ENCODE peak calls at places on chromosome 9, in five cellular contexts. W is activated CD4-positive, alpha-beta T cell treated with anti-CD3 and anti-CD28 coated beads, Interleukin-2, amount 10 ng/mL, durations not matched to agents 7 days and 5 days; O is amniotic stem cell; U is ecto neural progenitor cell; P is skeletal muscle cell. T is an unnamed sample.

GRCh38 chr9:121737481-121737931 is 86.1 kb downstream of the DAB2IP start:
- DNase-seq in O (no peak), W (no peak), P (no peak), U (no peak), T (no peak)

GRCh38 chr9:109417585-109418544 is 80.2 kb downstream of the PTPN3 start:
- DNase-seq in P (no peak), W (no peak), O (no peak), U (no peak), T (no peak)

GRCh38 chr9:110605586-110605985 is 26.0 kb upstream of the SVEP1 start:
- DNase-seq in U (no peak), W (no peak), P (no peak), O (no peak), T (no peak)

GRCh38 chr9:124350485-124351263 is 64.6 kb downstream of the PSMB7 start:
- DNase-seq in U (no peak), O (no peak), P (no peak), W (no peak), T (no peak)

GRCh38 chr9:92963831-92964606 is 16.7 kb downstream of the FGD3 start:
- DNase-seq in O (no peak), P (no peak), W (peak; percentile 88), U (no peak), T (no peak)

GRCh38 chr9:88006511-88007290 is 32.4 kb upstream of the CDK20 start:
- DNase-seq in U (no peak), O (no peak), P (no peak), W (no peak), T (no peak)

GRCh38 chr9:7500521-7500920 is 299.1 kb downstream of the DMAC1 start:
- DNase-seq in W (no peak), O (no peak), U (no peak), P (no peak), T (no peak)

GRCh38 chr9:2729003-2729402 is 11.7 kb downstream of the KCNV2 start:
- DNase-seq in P (no peak), O (no peak), U (no peak), W (no peak), T (no peak)

GRCh38 chr9:113857875-113858274 is 18.2 kb upstream of the ZNF618 start:
- DNase-seq in P (no peak), W (no peak), O (no peak), U (no peak), T (no peak)

GRCh38 chr9:79600466-79600865 is 28.7 kb downstream of the TLE4 start:
- DNase-seq in U (no peak), W (no peak), P (no peak), O (no peak), T (no peak)

GRCh38 chr9:764105-764524 is 77.4 kb upstream of the DMRT1 start:
- DNase-seq in U (peak; percentile 79), O (no peak), P (no peak), W (peak; percentile 62), T (no peak)

GRCh38 chr9:80605129-80605528 is 1033.4 kb downstream of the TLE4 start:
- DNase-seq in O (peak; percentile 24), U (no peak), P (peak; percentile 14), W (no peak), T (no peak)

GRCh38 chr9:86407022-86407421 is 52.8 kb upstream of the TUT7 start:
- DNase-seq in U (no peak), W (no peak), P (peak; percentile 16), O (no peak), T (no peak)

GRCh38 chr9:132834343-132834742 is 43.7 kb downstream of the AK8 start:
- DNase-seq in O (no peak), P (no peak), U (no peak), W (no peak), T (no peak)

GRCh38 chr9:113673726-113674125 is 202.4 kb upstream of the ZNF618 start:
- DNase-seq in P (no peak), U (no peak), W (no peak), O (no peak), T (no peak)

GRCh38 chr9:93664549-93665120 is 88.3 kb downstream of the PHF2 start:
- DNase-seq in P (no peak), W (no peak), O (no peak), U (no peak), T (no peak)

GRCh38 chr9:126406075-126406675 is 79.5 kb downstream of the MVB12B start:
- DNase-seq in U (no peak), O (no peak), W (no peak), P (no peak), T (peak; percentile 75)

GRCh38 chr9:123542435-123543225 is 186.6 kb downstream of the CRB2 start:
- DNase-seq in U (no peak), P (no peak), O (no peak), W (no peak), T (no peak)

GRCh38 chr9:116152941-116153764 is 438 bp upstream of the PAPPA start:
- DNase-seq in U (no peak), W (no peak), P (peak; percentile 61), O (peak; percentile 83), T (no peak)

GRCh38 chr9:84597131-84597530 is 72.4 kb upstream of the NTRK2 start:
- DNase-seq in U (no peak), W (no peak), P (no peak), O (no peak), T (no peak)

GRCh38 chr9:78144663-78145377 is 91.1 kb upstream of the CEP78 start:
- DNase-seq in P (no peak), W (no peak), O (no peak), U (no peak), T (no peak)

GRCh38 chr9:131674425-131675421 is 65.2 kb downstream of the RAPGEF1 start:
- DNase-seq in U (no peak), O (no peak), P (no peak), W (no peak), T (no peak)

GRCh38 chr9:109886050-109886449 is 106.1 kb downstream of the PALM2AKAP2 start:
- DNase-seq in P (no peak), U (no peak), O (no peak), W (no peak), T (no peak)

GRCh38 chr9:95055851-95056551 is 261.5 kb downstream of the FANCC start:
- DNase-seq in P (peak; percentile 48), O (no peak), W (no peak), U (no peak), T (no peak)

GRCh38 chr9:71285191-71285656 is 163.8 kb upstream of the TRPM3 start:
- DNase-seq in O (peak; percentile 52), P (peak; percentile 1), W (peak; percentile 42), U (peak; percentile 53), T (no peak)

GRCh38 chr9:131812116-131812790 is 72.4 kb upstream of the RAPGEF1 start:
- DNase-seq in O (no peak), W (no peak), P (no peak), U (no peak), T (no peak)

GRCh38 chr9:3012843-3013242 is 168.9 kb upstream of the PUM3 start:
- DNase-seq in W (no peak), O (no peak), P (no peak), U (no peak), T (no peak)

T was measured in BJ.